ENCODE peak calls at places on chromosome 2, in eight cellular contexts. One of them, this sample, is unnamed.

GRCh38 chr2:199602271-199602895 is 144.6 kb upstream of the SATB2 start:
- DNase-seq in lower lobe of right lung: no peak
- DNase-seq in heart right ventricle: no peak
- DNase-seq in ovary: no peak
- DNase-seq in esophagus muscularis mucosa: no peak
- DNase-seq in upper lobe of left lung: no peak
- DNase-seq in ascending aorta: no peak
- DNase-seq in body of pancreas: no peak
- DNase-seq in this sample: no peak

GRCh38 chr2:34664266-34664665 is 1065.2 kb upstream of the FAM98A start:
- DNase-seq in lower lobe of right lung: no peak
- DNase-seq in heart right ventricle: no peak
- DNase-seq in ovary: no peak
- DNase-seq in esophagus muscularis mucosa: no peak
- DNase-seq in upper lobe of left lung: no peak
- DNase-seq in ascending aorta: no peak
- DNase-seq in body of pancreas: no peak
- DNase-seq in this sample: no peak

GRCh38 chr2:134549104-134549503 is 169.7 kb downstream of the TMEM163 start:
- DNase-seq in lower lobe of right lung: no peak
- DNase-seq in heart right ventricle: no peak
- DNase-seq in ovary: no peak
- DNase-seq in esophagus muscularis mucosa: no peak
- DNase-seq in upper lobe of left lung: no peak
- DNase-seq in ascending aorta: no peak
- DNase-seq in body of pancreas: no peak
- DNase-seq in this sample: no peak

GRCh38 chr2:120347387-120348010 is 1.6 kb downstream of the INHBB start:
- DNase-seq in lower lobe of right lung: no peak
- DNase-seq in heart right ventricle: no peak
- DNase-seq in ovary: no peak
- DNase-seq in esophagus muscularis mucosa: no peak
- DNase-seq in upper lobe of left lung: no peak
- DNase-seq in ascending aorta: no peak
- DNase-seq in body of pancreas: no peak
- DNase-seq in this sample: no peak

GRCh38 chr2:240925191-240925575 is 19.0 kb downstream of the CROCC2 start:
- DNase-seq in lower lobe of right lung: no peak
- DNase-seq in heart right ventricle: no peak
- DNase-seq in ovary: peak; percentile 11
- DNase-seq in esophagus muscularis mucosa: no peak
- DNase-seq in upper lobe of left lung: peak; percentile 16
- DNase-seq in ascending aorta: peak; percentile 61
- DNase-seq in body of pancreas: peak; percentile 1
- DNase-seq in this sample: no peak

GRCh38 chr2:69514406-69514805 is 77.2 kb upstream of the NFU1 start:
- DNase-seq in lower lobe of right lung: no peak
- DNase-seq in heart right ventricle: peak; percentile 29
- DNase-seq in ovary: peak; percentile 31
- DNase-seq in esophagus muscularis mucosa: no peak
- DNase-seq in upper lobe of left lung: no peak
- DNase-seq in ascending aorta: peak; percentile 69
- DNase-seq in body of pancreas: peak; percentile 39
- DNase-seq in this sample: no peak

GRCh38 chr2:44748-45341 is 1.5 kb downstream of the FAM110C start:
- DNase-seq in lower lobe of right lung: peak; percentile 57
- DNase-seq in heart right ventricle: no peak
- DNase-seq in ovary: no peak
- DNase-seq in esophagus muscularis mucosa: no peak
- DNase-seq in upper lobe of left lung: peak; percentile 88
- DNase-seq in ascending aorta: no peak
- DNase-seq in body of pancreas: peak; percentile 90
- DNase-seq in this sample: no peak

GRCh38 chr2:131034122-131035051 is 58.9 kb downstream of the FAM168B start:
- DNase-seq in lower lobe of right lung: peak; percentile 38
- DNase-seq in heart right ventricle: no peak
- DNase-seq in ovary: peak; percentile 38
- DNase-seq in esophagus muscularis mucosa: no peak
- DNase-seq in upper lobe of left lung: no peak
- DNase-seq in ascending aorta: peak; percentile 43
- DNase-seq in body of pancreas: no peak
- DNase-seq in this sample: no peak

GRCh38 chr2:80548469-80548868 is 243.9 kb upstream of the LRRTM1 start:
- DNase-seq in lower lobe of right lung: no peak
- DNase-seq in heart right ventricle: peak; percentile 75
- DNase-seq in ovary: no peak
- DNase-seq in esophagus muscularis mucosa: no peak
- DNase-seq in upper lobe of left lung: no peak
- DNase-seq in ascending aorta: no peak
- DNase-seq in body of pancreas: no peak
- DNase-seq in this sample: no peak

GRCh38 chr2:60818272-60818671 is 62.2 kb downstream of the PAPOLG start:
- DNase-seq in lower lobe of right lung: no peak
- DNase-seq in heart right ventricle: no peak
- DNase-seq in ovary: no peak
- DNase-seq in esophagus muscularis mucosa: no peak
- DNase-seq in upper lobe of left lung: no peak
- DNase-seq in ascending aorta: peak; percentile 58
- DNase-seq in body of pancreas: no peak
- DNase-seq in this sample: no peak
- TF ChIP-seq CTCF in lower lobe of right lung: peak; percentile 14
- TF ChIP-seq CTCF in heart right ventricle: no peak
- TF ChIP-seq CTCF in ovary: no peak
- TF ChIP-seq CTCF in esophagus muscularis mucosa: no peak
- TF ChIP-seq CTCF in upper lobe of left lung: no peak
- TF ChIP-seq CTCF in ascending aorta: no peak
- TF ChIP-seq CTCF in body of pancreas: peak; percentile 11
- TF ChIP-seq CTCF in this sample: no peak

GRCh38 chr2:150591901-150592300 is 104.4 kb upstream of the RND3 start:
- DNase-seq in lower lobe of right lung: no peak
- DNase-seq in heart right ventricle: no peak
- DNase-seq in ovary: no peak
- DNase-seq in esophagus muscularis mucosa: no peak
- DNase-seq in upper lobe of left lung: no peak
- DNase-seq in ascending aorta: no peak
- DNase-seq in body of pancreas: no peak
- DNase-seq in this sample: no peak
- H3K4me1 ChIP-seq in lower lobe of right lung: peaks cover 16% of the 10 kb centered on the region
- H3K4me1 ChIP-seq in heart right ventricle: peaks cover 7% of the 10 kb centered on the region
- H3K4me1 ChIP-seq in ovary: no peaks in the 10 kb centered on the region
- H3K4me1 ChIP-seq in esophagus muscularis mucosa: peaks cover 11% of the 10 kb centered on the region
- H3K4me1 ChIP-seq in upper lobe of left lung: no peaks in the 10 kb centered on the region
- H3K4me1 ChIP-seq in ascending aorta: no peaks in the 10 kb centered on the region
- H3K4me1 ChIP-seq in body of pancreas: no peaks in the 10 kb centered on the region
- H3K4me1 ChIP-seq in this sample: no peaks in the 10 kb centered on the region

GRCh38 chr2:106343274-106343673 is 124.9 kb downstream of the RGPD3 start:
- DNase-seq in lower lobe of right lung: no peak
- DNase-seq in heart right ventricle: no peak
- DNase-seq in ovary: no peak
- DNase-seq in esophagus muscularis mucosa: no peak
- DNase-seq in upper lobe of left lung: no peak
- DNase-seq in ascending aorta: no peak
- DNase-seq in body of pancreas: no peak
- DNase-seq in this sample: no peak
- H3K4me3 ChIP-seq in lower lobe of right lung: no peak overlapping the region
- H3K4me3 ChIP-seq in heart right ventricle: no peak overlapping the region
- H3K4me3 ChIP-seq in ovary: no peak overlapping the region
- H3K4me3 ChIP-seq in esophagus muscularis mucosa: no peak overlapping the region
- H3K4me3 ChIP-seq in upper lobe of left lung: no peak overlapping the region
- H3K4me3 ChIP-seq in ascending aorta: no peak overlapping the region
- H3K4me3 ChIP-seq in body of pancreas: no peak overlapping the region
- H3K4me3 ChIP-seq in this sample: no peak overlapping the region

GRCh38 chr2:218399391-218400166 is at the start of gene CTDSP1:
- DNase-seq in lower lobe of right lung: peak; percentile 97
- DNase-seq in heart right ventricle: peak; percentile 96
- DNase-seq in ovary: peak; percentile 97
- DNase-seq in esophagus muscularis mucosa: peak; percentile 98
- DNase-seq in upper lobe of left lung: peak; percentile 97
- DNase-seq in ascending aorta: peak; percentile 98
- DNase-seq in body of pancreas: peak; percentile 98
- DNase-seq in this sample: peak; percentile 84
- TF ChIP-seq CTCF in lower lobe of right lung: peak; percentile 17
- TF ChIP-seq CTCF in heart right ventricle: no peak
- TF ChIP-seq CTCF in ovary: no peak
- TF ChIP-seq CTCF in esophagus muscularis mucosa: peak; percentile 28
- TF ChIP-seq CTCF in upper lobe of left lung: peak; percentile 49
- TF ChIP-seq CTCF in ascending aorta: no peak
- TF ChIP-seq CTCF in body of pancreas: no peak
- TF ChIP-seq CTCF in this sample: peak; percentile 32

DNA sequence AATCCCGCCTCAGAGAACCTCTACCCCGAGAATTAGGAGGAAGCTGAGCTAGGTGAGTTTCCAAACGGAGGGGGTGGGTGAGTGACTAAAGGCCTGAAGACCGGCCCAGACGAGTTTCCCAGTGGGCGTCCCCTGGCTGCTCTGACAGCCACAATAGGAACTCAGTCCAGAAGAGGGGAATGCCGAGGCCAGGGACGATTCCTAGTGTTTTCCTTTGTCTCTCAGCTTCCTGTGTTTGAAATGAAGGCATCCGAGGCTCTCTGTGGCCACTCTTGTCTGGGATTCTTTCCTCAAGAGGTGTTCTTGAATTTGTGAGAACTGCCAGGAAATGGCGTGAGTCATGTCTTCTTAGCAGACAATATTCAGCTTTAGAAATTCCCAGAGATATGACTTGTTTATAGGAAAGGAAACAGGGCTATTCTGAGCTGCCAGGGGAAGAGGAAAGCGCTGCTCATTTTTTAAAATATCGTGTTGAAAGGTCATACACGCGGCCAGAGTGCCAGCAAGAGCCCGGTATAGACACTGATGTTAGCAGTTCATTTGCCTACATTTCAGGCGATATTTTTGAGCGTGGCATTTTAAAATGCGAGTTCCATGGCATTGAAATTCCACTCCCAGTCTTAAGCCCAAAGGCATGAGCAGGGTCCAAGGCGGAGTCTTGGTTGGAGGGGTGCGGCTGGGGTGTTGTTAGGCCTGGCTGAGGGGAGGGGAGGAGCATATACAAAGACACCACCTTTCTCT is 169.1 kb upstream of the KLF7 start:
- DNase-seq in lower lobe of right lung: peak; percentile 56
- DNase-seq in heart right ventricle: peak; percentile 60
- DNase-seq in ovary: peak; percentile 53
- DNase-seq in esophagus muscularis mucosa: no peak
- DNase-seq in upper lobe of left lung: peak; percentile 76
- DNase-seq in ascending aorta: peak; percentile 89
- DNase-seq in body of pancreas: peak; percentile 58
- DNase-seq in this sample: no peak
- H3K4me1 ChIP-seq in lower lobe of right lung: peaks cover 29% of the 10 kb centered on the region
- H3K4me1 ChIP-seq in heart right ventricle: peaks cover 67% of the 10 kb centered on the region
- H3K4me1 ChIP-seq in ovary: peaks cover 2% of the 10 kb centered on the region
- H3K4me1 ChIP-seq in esophagus muscularis mucosa: peaks cover 34% of the 10 kb centered on the region
- H3K4me1 ChIP-seq in upper lobe of left lung: peaks cover 41% of the 10 kb centered on the region
- H3K4me1 ChIP-seq in ascending aorta: no peaks in the 10 kb centered on the region
- H3K4me1 ChIP-seq in body of pancreas: peaks cover 9% of the 10 kb centered on the region
- H3K4me1 ChIP-seq in this sample: peaks cover 38% of the 10 kb centered on the region

GRCh38 chr2:231922945-231923344 is 3.3 kb downstream of the NPPC start:
- DNase-seq in lower lobe of right lung: peak; percentile 14
- DNase-seq in heart right ventricle: no peak
- DNase-seq in ovary: no peak
- DNase-seq in esophagus muscularis mucosa: no peak
- DNase-seq in upper lobe of left lung: no peak
- DNase-seq in ascending aorta: peak; percentile 43
- DNase-seq in body of pancreas: no peak
- DNase-seq in this sample: no peak

GRCh38 chr2:231923951-231924888 is 2.0 kb downstream of the NPPC start:
- DNase-seq in lower lobe of right lung: peak; percentile 33
- DNase-seq in heart right ventricle: no peak
- DNase-seq in ovary: no peak
- DNase-seq in esophagus muscularis mucosa: no peak
- DNase-seq in upper lobe of left lung: no peak
- DNase-seq in ascending aorta: no peak
- DNase-seq in body of pancreas: no peak
- DNase-seq in this sample: no peak

GRCh38 chr2:231926180-231926741 is at the start of gene NPPC:
- DNase-seq in lower lobe of right lung: peak; percentile 51
- DNase-seq in heart right ventricle: peak; percentile 71
- DNase-seq in ovary: peak; percentile 40
- DNase-seq in esophagus muscularis mucosa: no peak
- DNase-seq in upper lobe of left lung: no peak
- DNase-seq in ascending aorta: peak; percentile 53
- DNase-seq in body of pancreas: peak; percentile 33
- DNase-seq in this sample: no peak

GRCh38 chr2:231925303-231926179 is 655 bp downstream of the NPPC start:
- DNase-seq in lower lobe of right lung: peak; percentile 86
- DNase-seq in heart right ventricle: peak; percentile 87
- DNase-seq in ovary: peak; percentile 82
- DNase-seq in esophagus muscularis mucosa: no peak
- DNase-seq in upper lobe of left lung: peak; percentile 80
- DNase-seq in ascending aorta: peak; percentile 80
- DNase-seq in body of pancreas: peak; percentile 84
- DNase-seq in this sample: no peak

GRCh38 chr2:231924889-231925275 is 1.3 kb downstream of the NPPC start:
- DNase-seq in lower lobe of right lung: peak; percentile 28
- DNase-seq in heart right ventricle: no peak
- DNase-seq in ovary: no peak
- DNase-seq in esophagus muscularis mucosa: no peak
- DNase-seq in upper lobe of left lung: no peak
- DNase-seq in ascending aorta: no peak
- DNase-seq in body of pancreas: no peak
- DNase-seq in this sample: no peak
- H3K4me3 ChIP-seq in lower lobe of right lung: peak overlapping the region; percentile 50
- H3K4me3 ChIP-seq in heart right ventricle: peak overlapping the region; percentile 42
- H3K4me3 ChIP-seq in ovary: no peak overlapping the region
- H3K4me3 ChIP-seq in esophagus muscularis mucosa: peak overlapping the region; percentile 62
- H3K4me3 ChIP-seq in upper lobe of left lung: peak overlapping the region; percentile 39
- H3K4me3 ChIP-seq in ascending aorta: peak overlapping the region; percentile 63
- H3K4me3 ChIP-seq in body of pancreas: no peak overlapping the region
- H3K4me3 ChIP-seq in this sample: peak overlapping the region; percentile 56

DNA sequence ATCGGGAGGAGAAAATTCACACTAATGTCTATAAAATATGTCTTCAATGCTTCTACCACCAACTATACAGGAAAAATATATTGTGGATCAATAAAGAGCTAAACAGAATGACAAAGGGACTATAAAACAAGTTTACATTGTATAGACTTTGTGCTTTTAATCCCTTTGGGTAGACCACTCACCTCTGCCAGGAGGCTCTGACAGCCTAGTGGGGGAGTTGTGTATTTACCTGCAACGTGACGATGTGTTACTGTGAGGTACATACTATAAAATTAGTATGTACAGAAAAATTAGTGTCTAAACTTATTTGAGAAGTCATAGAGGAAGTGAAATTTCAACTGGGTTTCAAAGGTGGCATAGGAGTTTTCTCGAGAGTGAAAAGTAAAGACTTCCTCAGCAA is 243.3 kb upstream of the REG3G start:
- DNase-seq in lower lobe of right lung: no peak
- DNase-seq in heart right ventricle: no peak
- DNase-seq in ovary: no peak
- DNase-seq in esophagus muscularis mucosa: no peak
- DNase-seq in upper lobe of left lung: no peak
- DNase-seq in ascending aorta: no peak
- DNase-seq in body of pancreas: no peak
- DNase-seq in this sample: no peak
- TF ChIP-seq CTCF in lower lobe of right lung: no peak
- TF ChIP-seq CTCF in heart right ventricle: no peak
- TF ChIP-seq CTCF in ovary: no peak
- TF ChIP-seq CTCF in esophagus muscularis mucosa: no peak
- TF ChIP-seq CTCF in upper lobe of left lung: no peak
- TF ChIP-seq CTCF in ascending aorta: no peak
- TF ChIP-seq CTCF in body of pancreas: no peak
- TF ChIP-seq CTCF in this sample: no peak

DNA sequence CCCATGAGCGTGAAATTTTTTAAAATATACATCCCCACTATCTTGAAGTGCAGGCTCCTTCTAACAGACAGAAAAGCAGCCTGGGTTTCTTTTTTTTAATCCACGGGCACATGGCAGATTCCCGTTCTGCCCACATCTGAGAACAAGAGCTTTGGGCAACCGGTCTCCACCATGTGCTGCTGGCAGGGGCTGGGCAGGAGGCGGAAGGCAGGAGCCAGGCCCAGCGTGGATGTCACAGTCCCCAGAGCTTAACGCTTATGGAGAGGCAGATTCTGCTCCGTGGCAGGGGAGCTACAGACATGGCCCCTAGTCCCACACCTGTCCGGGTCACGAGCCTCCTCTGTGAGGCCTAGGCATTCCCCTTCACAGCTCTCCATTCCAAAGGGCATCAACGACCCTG is 503.0 kb upstream of the MYT1L start:
- DNase-seq in lower lobe of right lung: no peak
- DNase-seq in heart right ventricle: no peak
- DNase-seq in ovary: no peak
- DNase-seq in esophagus muscularis mucosa: no peak
- DNase-seq in upper lobe of left lung: no peak
- DNase-seq in ascending aorta: peak; percentile 41
- DNase-seq in body of pancreas: no peak
- DNase-seq in this sample: no peak
- H3K4me1 ChIP-seq in lower lobe of right lung: no peaks in the 10 kb centered on the region
- H3K4me1 ChIP-seq in heart right ventricle: no peaks in the 10 kb centered on the region
- H3K4me1 ChIP-seq in ovary: no peaks in the 10 kb centered on the region
- H3K4me1 ChIP-seq in esophagus muscularis mucosa: no peaks in the 10 kb centered on the region
- H3K4me1 ChIP-seq in upper lobe of left lung: no peaks in the 10 kb centered on the region
- H3K4me1 ChIP-seq in ascending aorta: no peaks in the 10 kb centered on the region
- H3K4me1 ChIP-seq in body of pancreas: no peaks in the 10 kb centered on the region
- H3K4me1 ChIP-seq in this sample: no peaks in the 10 kb centered on the region

This sample was measured in esophagus squamous epithelium.